ENCODE peak calls at places on chromosome 9, in six cellular contexts. J, I, N, X, U and R are unnamed samples.
A peak's percentile ranks its signal among the peaks of the same experiment; 100 is the strongest.

GRCh38 chr9:29449294-29449693 is 1876.0 kb upstream of the C9orf72 start:
- DNase-seq in N (no peak), U (no peak), J (no peak), X (no peak), I (no peak), R (no peak)

GRCh38 chr9:110334871-110335270 is 2.8 kb downstream of the TXNDC8 start:
- DNase-seq in X (no peak), I (no peak), J (no peak), U (no peak), N (no peak), R (no peak)

GRCh38 chr9:129370770-129371169 is 192.7 kb upstream of the IER5L start:
- DNase-seq in U (no peak), I (no peak), X (no peak), N (no peak), J (no peak), R (no peak)

GRCh38 chr9:97502222-97502983 is 937 bp downstream of the TMOD1 start:
- DNase-seq in U (no peak), J (no peak), N (no peak), X (peak; percentile 24), I (no peak), R (no peak)

GRCh38 chr9:23789529-23790254 is 36.3 kb downstream of the ELAVL2 start:
- DNase-seq in X (no peak), N (no peak), U (no peak), I (no peak), J (no peak), R (no peak)

GRCh38 chr9:89515416-89515815 is 17.5 kb upstream of the SEMA4D start:
- DNase-seq in J (no peak), N (no peak), U (no peak), I (no peak), X (no peak), R (peak; percentile 60)

GRCh38 chr9:114156658-114157421 is 1.5 kb downstream of the COL27A1 start:
- DNase-seq in X (no peak), U (peak; percentile 43), I (peak; percentile 89), N (peak; percentile 68), J (no peak), R (no peak)

GRCh38 chr9:106860731-106861584 is 2.0 kb upstream of the ZNF462 start:
- DNase-seq in J (no peak), U (no peak), X (peak; percentile 61), I (peak; percentile 55), N (no peak), R (no peak)

GRCh38 chr9:33329117-33329563 is 38.8 kb downstream of the NFX1 start:
- DNase-seq in N (peak; percentile 57), U (no peak), I (peak; percentile 88), J (peak; percentile 75), X (no peak), R (peak; percentile 99)

GRCh38 chr9:138072161-138072842 is 194.7 kb downstream of the CACNA1B start:
- DNase-seq in X (no peak), I (no peak), N (no peak), U (no peak), J (no peak), R (no peak)